ENCODE peak calls at places on chromosomes 11 and 22, in four cellular contexts. Y is K562, F is GM12878, Z is HepG2. D is an unnamed sample.

GRCh38 chr11:44575288-44575672 is 9.8 kb downstream of the CD82 start:
- DNase-seq in Y (no peak), F (no peak), Z (no peak), D (no peak)

GRCh38 chr11:86099727-86100320 is 30.9 kb upstream of the PICALM start:
- DNase-seq in Y (no peak), F (no peak), Z (peak; percentile 34), D (no peak)

GRCh38 chr22:20919718-20920117 is 2.5 kb downstream of the CRKL start:
- DNase-seq in Y (no peak), F (no peak), Z (no peak), D (no peak)

GRCh38 chr11:68010058-68011041 is at the start of gene ALDH3B1:
- DNase-seq in Y (peak; percentile 86), F (no peak), Z (peak; percentile 73), D (no peak)

GRCh38 chr11:112156594-112157273 is 7.2 kb downstream of the IL18 start:
- DNase-seq in Y (no peak), F (no peak), Z (no peak), D (no peak)

GRCh38 chr11:44564653-44565007 is 833 bp upstream of the CD82 start:
- DNase-seq in Y (peak; percentile 58), F (no peak), Z (no peak), D (no peak)

GRCh38 chr22:46150615-46151423 is 493 bp downstream of the PPARA start:
- DNase-seq in Y (peak; percentile 32), F (no peak), Z (no peak), D (no peak)

GRCh38 chr22:25082096-25082495 is 117.6 kb upstream of the CRYBB3 start:
- DNase-seq in Y (no peak), F (no peak), Z (no peak), D (no peak)

GRCh38 chr11:72381584-72382090 is 52.7 kb downstream of the CLPB start:
- DNase-seq in Y (no peak), F (no peak), Z (no peak), D (no peak)

GRCh38 chr11:24683578-24683977 is 186.7 kb downstream of the LUZP2 start:
- DNase-seq in Y (no peak), F (no peak), Z (no peak), D (no peak)

GRCh38 chr22:44396021-44396726 is 83.4 kb upstream of the SHISAL1 start:
- DNase-seq in Y (no peak), F (no peak), Z (no peak), D (no peak)

DNA sequence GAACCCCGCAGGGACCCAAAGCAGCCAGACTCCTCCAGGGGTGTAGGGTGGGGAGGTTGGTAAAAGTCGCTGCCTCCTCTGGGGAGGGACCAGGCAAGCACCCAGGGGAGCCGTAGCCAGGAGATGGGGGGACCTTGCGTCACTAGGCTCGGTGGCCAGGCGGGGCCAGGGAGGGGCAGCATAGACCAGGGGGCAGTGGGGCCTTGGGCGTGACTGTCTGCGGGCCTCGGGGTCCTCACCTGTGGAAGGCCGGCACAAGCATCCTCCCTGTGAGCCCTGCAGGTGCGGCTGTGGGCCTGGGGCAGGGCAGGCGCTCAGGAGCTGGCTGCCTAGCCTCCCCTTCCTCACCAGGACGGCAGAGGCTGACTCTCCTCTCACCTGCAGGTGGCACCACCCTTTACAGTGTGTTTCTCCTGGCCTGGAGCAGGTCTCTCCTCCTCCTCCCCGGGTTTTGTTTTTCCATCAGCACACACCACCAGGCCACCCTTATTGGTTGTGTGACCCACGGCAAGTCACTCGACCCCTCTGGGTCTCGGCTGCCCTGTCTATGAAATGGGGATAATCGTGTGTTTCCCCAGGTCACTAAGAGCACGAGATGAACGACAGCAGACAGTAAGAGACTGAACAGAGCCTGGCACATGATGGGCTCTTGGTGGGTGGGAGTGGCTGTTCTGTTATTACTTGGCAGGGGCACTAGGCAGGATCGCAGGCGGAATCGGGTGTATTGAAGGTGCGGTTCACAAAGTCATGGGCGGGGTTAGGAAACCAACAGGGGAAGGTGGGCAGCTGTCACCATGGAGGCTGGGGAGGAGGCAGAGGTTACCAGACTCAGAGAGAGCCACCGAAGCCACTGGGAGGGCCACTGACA is 52.7 kb downstream of the FLRT1 start:
- DNase-seq in Y (peak; percentile 25), F (no peak), Z (peak; percentile 45), D (peak; percentile 38)
- TF ChIP-seq BRCA1 in Y (no peak), F (no peak), Z (no peak), D (no peak)

GRCh38 chr11:3894128-3894731 is 38.8 kb downstream of the STIM1 start:
- DNase-seq in Y (peak; percentile 56), F (peak; percentile 91), Z (no peak), D (no peak)
- TF ChIP-seq BRCA1 in Y (no peak), F (no peak), Z (no peak), D (no peak)

DNA sequence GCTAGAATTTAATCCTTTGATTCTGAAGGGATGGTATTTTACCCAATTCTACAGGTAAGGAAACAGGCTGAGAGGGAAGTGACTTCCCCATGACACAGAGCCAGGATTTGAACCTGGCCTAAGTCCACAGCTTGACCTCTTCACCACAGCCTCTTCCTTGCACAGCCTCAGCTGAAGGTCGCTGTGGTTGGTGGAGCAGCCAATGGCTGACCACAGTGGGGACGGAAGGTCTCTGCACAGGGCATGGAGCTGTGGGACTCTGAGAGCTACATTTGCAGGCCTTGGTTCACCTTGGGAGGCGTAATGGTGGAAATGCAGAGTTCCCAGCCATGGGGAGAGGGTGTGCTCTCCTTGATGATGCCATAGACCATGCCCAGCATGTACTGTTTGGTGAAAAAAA is 295.0 kb downstream of the DDX10 start:
- DNase-seq in Y (no peak), F (no peak), Z (no peak), D (no peak)
- TF ChIP-seq BRCA1 in Y (no peak), F (no peak), Z (no peak), D (no peak)

GRCh38 chr11:10688401-10688800 is 5.2 kb downstream of the IRAG1 start:
- DNase-seq in Y (peak; percentile 64), F (no peak), Z (no peak), D (no peak)
- TF ChIP-seq BRCA1 in Y (no peak), F (no peak), Z (no peak), D (no peak)